ENCODE peak calls at places on chromosome 10, in nine cellular contexts. One of them, this sample, is unnamed.
A peak's percentile ranks its signal among the peaks of the same experiment; 100 is the strongest.

GRCh38 chr10:49179699-49180511 is 8.3 kb downstream of the TMEM273 start:
- DNase-seq in omental fat pad: no peak
- DNase-seq in HFFc6: no peak
- DNase-seq in lower lobe of right lung: no peak
- DNase-seq in astrocyte of the spinal cord: no peak
- DNase-seq in Panc1: no peak
- DNase-seq in epithelial cell of esophagus: no peak
- DNase-seq in neural progenitor cell: no peak
- DNase-seq in brain microvascular endothelial cell: no peak
- DNase-seq in this sample: no peak

GRCh38 chr10:80158598-80159127 is 26.1 kb downstream of the PLAC9 start:
- DNase-seq in lower lobe of right lung: peak; percentile 75
- DNase-seq in brain microvascular endothelial cell: peak; percentile 95
- DNase-seq in Panc1: peak; percentile 92
- DNase-seq in omental fat pad: peak; percentile 75
- DNase-seq in HFFc6: peak; percentile 98
- DNase-seq in epithelial cell of esophagus: peak; percentile 92
- DNase-seq in neural progenitor cell: no peak
- DNase-seq in astrocyte of the spinal cord: peak; percentile 97
- DNase-seq in this sample: no peak

GRCh38 chr10:112991888-112992491 is 41.9 kb downstream of the TCF7L2 start:
- DNase-seq in astrocyte of the spinal cord: no peak
- DNase-seq in lower lobe of right lung: no peak
- DNase-seq in Panc1: no peak
- DNase-seq in HFFc6: no peak
- DNase-seq in epithelial cell of esophagus: peak; percentile 83
- DNase-seq in omental fat pad: no peak
- DNase-seq in brain microvascular endothelial cell: no peak
- DNase-seq in neural progenitor cell: no peak
- DNase-seq in this sample: no peak

GRCh38 chr10:98301664-98302319 is 33.8 kb upstream of the LOXL4 start:
- DNase-seq in omental fat pad: no peak
- DNase-seq in lower lobe of right lung: no peak
- DNase-seq in epithelial cell of esophagus: no peak
- DNase-seq in HFFc6: no peak
- DNase-seq in brain microvascular endothelial cell: no peak
- DNase-seq in neural progenitor cell: no peak
- DNase-seq in astrocyte of the spinal cord: no peak
- DNase-seq in Panc1: no peak
- DNase-seq in this sample: no peak

GRCh38 chr10:131230641-131231322 is 80.7 kb downstream of the TCERG1L start:
- DNase-seq in neural progenitor cell: no peak
- DNase-seq in astrocyte of the spinal cord: no peak
- DNase-seq in lower lobe of right lung: peak; percentile 18
- DNase-seq in epithelial cell of esophagus: no peak
- DNase-seq in brain microvascular endothelial cell: no peak
- DNase-seq in Panc1: no peak
- DNase-seq in omental fat pad: no peak
- DNase-seq in HFFc6: no peak
- DNase-seq in this sample: no peak

GRCh38 chr10:102710604-102711003 is 3.6 kb downstream of the ARL3 start:
- DNase-seq in neural progenitor cell: no peak
- DNase-seq in brain microvascular endothelial cell: peak; percentile 79
- DNase-seq in astrocyte of the spinal cord: peak; percentile 80
- DNase-seq in lower lobe of right lung: no peak
- DNase-seq in epithelial cell of esophagus: no peak
- DNase-seq in omental fat pad: no peak
- DNase-seq in Panc1: no peak
- DNase-seq in HFFc6: peak; percentile 82
- DNase-seq in this sample: no peak

GRCh38 chr10:36676321-36677169 is 448.9 kb upstream of the ANKRD30A start:
- DNase-seq in omental fat pad: no peak
- DNase-seq in HFFc6: no peak
- DNase-seq in lower lobe of right lung: no peak
- DNase-seq in astrocyte of the spinal cord: peak; percentile 75
- DNase-seq in Panc1: no peak
- DNase-seq in neural progenitor cell: no peak
- DNase-seq in epithelial cell of esophagus: no peak
- DNase-seq in brain microvascular endothelial cell: peak; percentile 39
- DNase-seq in this sample: no peak

GRCh38 chr10:58266826-58267712 is 625 bp downstream of the IPMK start:
- DNase-seq in brain microvascular endothelial cell: no peak
- DNase-seq in epithelial cell of esophagus: peak; percentile 83
- DNase-seq in HFFc6: peak; percentile 55
- DNase-seq in neural progenitor cell: peak; percentile 69
- DNase-seq in omental fat pad: peak; percentile 32
- DNase-seq in Panc1: peak; percentile 17
- DNase-seq in lower lobe of right lung: peak; percentile 79
- DNase-seq in astrocyte of the spinal cord: peak; percentile 56
- DNase-seq in this sample: peak; percentile 27

GRCh38 chr10:86520871-86521619 is 547 bp downstream of the WAPL start:
- DNase-seq in astrocyte of the spinal cord: peak; percentile 55
- DNase-seq in HFFc6: peak; percentile 47
- DNase-seq in brain microvascular endothelial cell: peak; percentile 47
- DNase-seq in neural progenitor cell: peak; percentile 71
- DNase-seq in epithelial cell of esophagus: peak; percentile 70
- DNase-seq in lower lobe of right lung: peak; percentile 73
- DNase-seq in omental fat pad: peak; percentile 44
- DNase-seq in Panc1: no peak
- DNase-seq in this sample: peak; percentile 63

GRCh38 chr10:89242340-89242680 is 9.3 kb downstream of the LIPA start:
- DNase-seq in Panc1: no peak
- DNase-seq in epithelial cell of esophagus: peak; percentile 47
- DNase-seq in lower lobe of right lung: no peak
- DNase-seq in brain microvascular endothelial cell: no peak
- DNase-seq in neural progenitor cell: peak; percentile 77
- DNase-seq in omental fat pad: no peak
- DNase-seq in HFFc6: no peak
- DNase-seq in astrocyte of the spinal cord: no peak
- DNase-seq in this sample: no peak

GRCh38 chr10:124460144-124460543 is 1.5 kb upstream of the LHPP start:
- DNase-seq in neural progenitor cell: no peak
- DNase-seq in astrocyte of the spinal cord: no peak
- DNase-seq in omental fat pad: no peak
- DNase-seq in brain microvascular endothelial cell: no peak
- DNase-seq in Panc1: no peak
- DNase-seq in HFFc6: no peak
- DNase-seq in epithelial cell of esophagus: no peak
- DNase-seq in lower lobe of right lung: no peak
- DNase-seq in this sample: no peak

GRCh38 chr10:21468086-21468485 is 57.4 kb downstream of the SKIDA1 start:
- DNase-seq in epithelial cell of esophagus: no peak
- DNase-seq in lower lobe of right lung: no peak
- DNase-seq in omental fat pad: no peak
- DNase-seq in neural progenitor cell: no peak
- DNase-seq in astrocyte of the spinal cord: no peak
- DNase-seq in HFFc6: no peak
- DNase-seq in brain microvascular endothelial cell: no peak
- DNase-seq in Panc1: no peak
- DNase-seq in this sample: no peak

GRCh38 chr10:48683424-48683823 is 1.2 kb upstream of the WDFY4 start:
- DNase-seq in HFFc6: no peak
- DNase-seq in Panc1: no peak
- DNase-seq in omental fat pad: no peak
- DNase-seq in epithelial cell of esophagus: no peak
- DNase-seq in neural progenitor cell: no peak
- DNase-seq in lower lobe of right lung: no peak
- DNase-seq in astrocyte of the spinal cord: no peak
- DNase-seq in brain microvascular endothelial cell: no peak
- DNase-seq in this sample: no peak

GRCh38 chr10:48616436-48616835 is 11.6 kb upstream of the ARHGAP22 start:
- DNase-seq in brain microvascular endothelial cell: no peak
- DNase-seq in HFFc6: no peak
- DNase-seq in epithelial cell of esophagus: no peak
- DNase-seq in neural progenitor cell: no peak
- DNase-seq in Panc1: no peak
- DNase-seq in omental fat pad: no peak
- DNase-seq in lower lobe of right lung: no peak
- DNase-seq in astrocyte of the spinal cord: no peak
- DNase-seq in this sample: no peak

GRCh38 chr10:121975295-121976086 is 474 bp upstream of the NSMCE4A start:
- DNase-seq in Panc1: no peak
- DNase-seq in astrocyte of the spinal cord: no peak
- DNase-seq in neural progenitor cell: peak; percentile 6
- DNase-seq in HFFc6: no peak
- DNase-seq in omental fat pad: no peak
- DNase-seq in epithelial cell of esophagus: no peak
- DNase-seq in lower lobe of right lung: no peak
- DNase-seq in brain microvascular endothelial cell: no peak
- DNase-seq in this sample: no peak

GRCh38 chr10:70780370-70780760 is 4.8 kb downstream of the TBATA start:
- DNase-seq in epithelial cell of esophagus: no peak
- DNase-seq in Panc1: no peak
- DNase-seq in omental fat pad: no peak
- DNase-seq in brain microvascular endothelial cell: no peak
- DNase-seq in lower lobe of right lung: no peak
- DNase-seq in HFFc6: no peak
- DNase-seq in neural progenitor cell: no peak
- DNase-seq in astrocyte of the spinal cord: no peak
- DNase-seq in this sample: peak; percentile 7

GRCh38 chr10:99661370-99661749 is 2.1 kb downstream of the ENTPD7 start:
- DNase-seq in omental fat pad: no peak
- DNase-seq in lower lobe of right lung: no peak
- DNase-seq in Panc1: peak; percentile 94
- DNase-seq in astrocyte of the spinal cord: peak; percentile 66
- DNase-seq in neural progenitor cell: no peak
- DNase-seq in brain microvascular endothelial cell: peak; percentile 78
- DNase-seq in epithelial cell of esophagus: peak; percentile 97
- DNase-seq in HFFc6: peak; percentile 88
- DNase-seq in this sample: no peak

GRCh38 chr10:80966326-80966986 is 428.8 kb downstream of the SH2D4B start:
- DNase-seq in lower lobe of right lung: no peak
- DNase-seq in brain microvascular endothelial cell: no peak
- DNase-seq in neural progenitor cell: no peak
- DNase-seq in astrocyte of the spinal cord: no peak
- DNase-seq in Panc1: no peak
- DNase-seq in HFFc6: no peak
- DNase-seq in omental fat pad: no peak
- DNase-seq in epithelial cell of esophagus: no peak
- DNase-seq in this sample: no peak

GRCh38 chr10:34474060-34474376 is 341.1 kb downstream of the PARD3 start:
- DNase-seq in brain microvascular endothelial cell: no peak
- DNase-seq in Panc1: no peak
- DNase-seq in neural progenitor cell: no peak
- DNase-seq in omental fat pad: no peak
- DNase-seq in HFFc6: no peak
- DNase-seq in astrocyte of the spinal cord: peak; percentile 17
- DNase-seq in lower lobe of right lung: no peak
- DNase-seq in epithelial cell of esophagus: peak; percentile 93
- DNase-seq in this sample: no peak

GRCh38 chr10:97079157-97079435 is 106.7 kb downstream of the SLIT1 start:
- DNase-seq in brain microvascular endothelial cell: no peak
- DNase-seq in omental fat pad: no peak
- DNase-seq in lower lobe of right lung: no peak
- DNase-seq in Panc1: no peak
- DNase-seq in HFFc6: no peak
- DNase-seq in epithelial cell of esophagus: no peak
- DNase-seq in neural progenitor cell: no peak
- DNase-seq in astrocyte of the spinal cord: no peak
- DNase-seq in this sample: no peak

GRCh38 chr10:93097386-93097785 is 23.7 kb downstream of the CYP26A1 start:
- DNase-seq in HFFc6: no peak
- DNase-seq in brain microvascular endothelial cell: no peak
- DNase-seq in lower lobe of right lung: no peak
- DNase-seq in omental fat pad: no peak
- DNase-seq in epithelial cell of esophagus: no peak
- DNase-seq in astrocyte of the spinal cord: no peak
- DNase-seq in Panc1: no peak
- DNase-seq in neural progenitor cell: no peak
- DNase-seq in this sample: no peak
- TF ChIP-seq CTCF in HFFc6: no peak
- TF ChIP-seq CTCF in brain microvascular endothelial cell: no peak
- TF ChIP-seq CTCF in lower lobe of right lung: no peak
- TF ChIP-seq CTCF in omental fat pad: no peak
- TF ChIP-seq CTCF in epithelial cell of esophagus: no peak
- TF ChIP-seq CTCF in astrocyte of the spinal cord: no peak
- TF ChIP-seq CTCF in Panc1: no peak
- TF ChIP-seq CTCF in neural progenitor cell: no peak
- TF ChIP-seq CTCF in this sample: no peak

GRCh38 chr10:69123306-69123746 is 652 bp upstream of the VPS26A start:
- DNase-seq in omental fat pad: no peak
- DNase-seq in Panc1: peak; percentile 79
- DNase-seq in astrocyte of the spinal cord: no peak
- DNase-seq in brain microvascular endothelial cell: peak; percentile 80
- DNase-seq in lower lobe of right lung: no peak
- DNase-seq in HFFc6: peak; percentile 52
- DNase-seq in epithelial cell of esophagus: peak; percentile 60
- DNase-seq in neural progenitor cell: peak; percentile 83
- DNase-seq in this sample: peak; percentile 50
- TF ChIP-seq CTCF in omental fat pad: no peak
- TF ChIP-seq CTCF in Panc1: no peak
- TF ChIP-seq CTCF in astrocyte of the spinal cord: peak; percentile 48
- TF ChIP-seq CTCF in brain microvascular endothelial cell: peak; percentile 67
- TF ChIP-seq CTCF in lower lobe of right lung: no peak
- TF ChIP-seq CTCF in HFFc6: peak; percentile 62
- TF ChIP-seq CTCF in epithelial cell of esophagus: peak; percentile 37
- TF ChIP-seq CTCF in neural progenitor cell: no peak
- TF ChIP-seq CTCF in this sample: no peak

DNA sequence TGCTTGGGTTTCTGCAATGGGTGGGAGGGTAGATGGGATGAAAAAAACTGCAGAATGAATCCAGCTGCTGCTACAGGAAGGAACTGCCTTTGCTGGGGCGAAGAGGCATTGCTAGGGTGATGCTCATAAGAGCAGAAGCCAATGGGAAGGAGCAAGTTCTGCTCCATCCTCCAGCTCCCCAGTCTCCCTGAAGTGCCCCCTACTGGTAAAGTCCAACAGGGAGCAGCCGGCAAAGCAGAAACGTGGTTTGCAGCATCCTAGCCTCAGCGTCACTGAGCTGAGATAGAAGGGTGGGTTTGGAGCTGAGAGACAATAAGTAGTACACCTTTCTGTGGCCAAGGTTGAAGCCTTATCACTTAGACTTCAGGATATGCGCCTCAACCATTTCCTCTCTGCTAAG is 220.5 kb downstream of the CCSER2 start:
- DNase-seq in omental fat pad: no peak
- DNase-seq in brain microvascular endothelial cell: no peak
- DNase-seq in Panc1: no peak
- DNase-seq in neural progenitor cell: peak; percentile 30
- DNase-seq in HFFc6: no peak
- DNase-seq in epithelial cell of esophagus: peak; percentile 10
- DNase-seq in astrocyte of the spinal cord: no peak
- DNase-seq in lower lobe of right lung: no peak
- DNase-seq in this sample: no peak
- TF ChIP-seq CTCF in omental fat pad: no peak
- TF ChIP-seq CTCF in brain microvascular endothelial cell: peak; percentile 50
- TF ChIP-seq CTCF in Panc1: peak; percentile 51
- TF ChIP-seq CTCF in neural progenitor cell: peak; percentile 52
- TF ChIP-seq CTCF in HFFc6: peak; percentile 56
- TF ChIP-seq CTCF in epithelial cell of esophagus: no peak
- TF ChIP-seq CTCF in astrocyte of the spinal cord: peak; percentile 37
- TF ChIP-seq CTCF in lower lobe of right lung: peak; percentile 18
- TF ChIP-seq CTCF in this sample: peak; percentile 14

DNA sequence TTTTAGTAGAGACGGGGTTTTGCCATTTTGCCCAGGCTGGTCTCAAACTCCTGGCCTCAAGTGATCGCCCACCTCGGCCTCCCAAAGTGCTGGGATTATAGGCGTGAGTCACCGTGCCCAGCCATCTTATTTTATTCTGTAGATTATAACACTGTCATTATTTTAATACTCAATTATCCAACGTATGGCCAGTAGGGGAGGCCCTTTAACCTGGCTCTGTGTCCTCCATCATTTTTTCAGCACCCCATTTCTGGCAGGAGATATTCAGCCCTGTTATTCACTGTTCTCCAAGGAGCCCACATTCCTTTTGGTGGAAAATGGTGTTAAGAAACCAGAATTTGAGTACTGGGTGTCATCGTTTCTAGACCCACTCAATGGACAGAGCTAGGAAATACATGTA is 31.5 kb downstream of the PDSS1 start:
- DNase-seq in omental fat pad: no peak
- DNase-seq in neural progenitor cell: no peak
- DNase-seq in brain microvascular endothelial cell: no peak
- DNase-seq in epithelial cell of esophagus: no peak
- DNase-seq in astrocyte of the spinal cord: no peak
- DNase-seq in lower lobe of right lung: no peak
- DNase-seq in Panc1: no peak
- DNase-seq in HFFc6: no peak
- DNase-seq in this sample: no peak
- TF ChIP-seq CTCF in omental fat pad: no peak
- TF ChIP-seq CTCF in neural progenitor cell: no peak
- TF ChIP-seq CTCF in brain microvascular endothelial cell: peak; percentile 14
- TF ChIP-seq CTCF in epithelial cell of esophagus: peak; percentile 5
- TF ChIP-seq CTCF in astrocyte of the spinal cord: no peak
- TF ChIP-seq CTCF in lower lobe of right lung: no peak
- TF ChIP-seq CTCF in Panc1: no peak
- TF ChIP-seq CTCF in HFFc6: peak; percentile 47
- TF ChIP-seq CTCF in this sample: peak; percentile 27

This sample was measured in GM10248.